ENCODE peak calls at places on chromosome 4, in four cellular contexts. V is adrenal gland, Z is right lobe of liver, L is left lung. J is an unnamed sample.

GRCh38 chr4:137819964-137820383 is 287.7 kb upstream of the PCDH18 start:
- DNase-seq in V (no peak), Z (no peak), L (no peak), J (no peak)

GRCh38 chr4:151854731-151855130 is 93.9 kb upstream of the GATB start:
- DNase-seq in V (no peak), Z (no peak), L (no peak), J (no peak)

GRCh38 chr4:138535316-138535715 is 293.2 kb upstream of the SLC7A11 start:
- DNase-seq in V (no peak), Z (no peak), L (no peak), J (no peak)

GRCh38 chr4:99816611-99817309 is at the start of gene DAPP1:
- DNase-seq in V (peak; percentile 33), Z (peak; percentile 60), L (peak; percentile 66), J (peak; percentile 64)

GRCh38 chr4:185721190-185721948 is 90.6 kb downstream of the SORBS2 start:
- DNase-seq in V (no peak), Z (no peak), L (no peak), J (no peak)

GRCh38 chr4:166045457-166045856 is 172.4 kb downstream of the TLL1 start:
- DNase-seq in V (no peak), Z (no peak), L (no peak), J (no peak)

GRCh38 chr4:65737672-65738071 is 67.4 kb upstream of the EPHA5 start:
- DNase-seq in V (no peak), Z (no peak), L (no peak), J (no peak)

GRCh38 chr4:94165256-94165655 is 42.4 kb upstream of the SMARCAD1 start:
- DNase-seq in V (no peak), Z (no peak), L (no peak), J (no peak)

GRCh38 chr4:99679204-99679603 is 21.6 kb upstream of the C4orf54 start:
- DNase-seq in V (peak; percentile 63), Z (peak; percentile 86), L (no peak), J (no peak)

GRCh38 chr4:80840396-80840795 is 190.1 kb upstream of the BMP3 start:
- DNase-seq in V (no peak), Z (no peak), L (no peak), J (no peak)

GRCh38 chr4:83616252-83616651 is 80.3 kb downstream of the GPAT3 start:
- DNase-seq in V (no peak), Z (no peak), L (no peak), J (no peak)

GRCh38 chr4:185589067-185589844 is 53.9 kb upstream of the PDLIM3 start:
- DNase-seq in V (no peak), Z (no peak), L (no peak), J (no peak)

GRCh38 chr4:142040043-142040442 is 403.7 kb downstream of the IL15 start:
- DNase-seq in V (no peak), Z (no peak), L (no peak), J (no peak)

GRCh38 chr4:107825072-107825789 is 499 bp downstream of the SGMS2 start:
- DNase-seq in V (peak; percentile 55), Z (no peak), L (peak; percentile 63), J (peak; percentile 77)

GRCh38 chr4:109908741-109909140 is 3.9 kb upstream of the EGF start:
- DNase-seq in V (no peak), Z (no peak), L (no peak), J (no peak)

GRCh38 chr4:11765849-11766453 is 337.3 kb upstream of the HS3ST1 start:
- DNase-seq in V (peak; percentile 45), Z (no peak), L (no peak), J (no peak)

GRCh38 chr4:123555500-123556273 is 159.1 kb downstream of the SPRY1 start:
- DNase-seq in V (peak; percentile 81), Z (peak; percentile 92), L (peak; percentile 86), J (peak; percentile 92)

GRCh38 chr4:153465922-153466636 is at the start of gene TMEM131L:
- DNase-seq in V (peak; percentile 62), Z (peak; percentile 93), L (peak; percentile 78), J (peak; percentile 67)
- TF ChIP-seq CTCF in V (peak; percentile 17), Z (peak; percentile 37), L (no peak), J (peak; percentile 32)

GRCh38 chr4:56908206-56909082 is 744 bp downstream of the REST start:
- DNase-seq in V (peak; percentile 67), Z (peak; percentile 83), L (peak; percentile 77), J (peak; percentile 83)
- H3K4me1 ChIP-seq in V (peaks cover 3% of the 10 kb centered on the region), Z (peaks cover 17% of the 10 kb centered on the region), L (peaks cover 48% of the 10 kb centered on the region), J (peaks cover 25% of the 10 kb centered on the region)

DNA sequence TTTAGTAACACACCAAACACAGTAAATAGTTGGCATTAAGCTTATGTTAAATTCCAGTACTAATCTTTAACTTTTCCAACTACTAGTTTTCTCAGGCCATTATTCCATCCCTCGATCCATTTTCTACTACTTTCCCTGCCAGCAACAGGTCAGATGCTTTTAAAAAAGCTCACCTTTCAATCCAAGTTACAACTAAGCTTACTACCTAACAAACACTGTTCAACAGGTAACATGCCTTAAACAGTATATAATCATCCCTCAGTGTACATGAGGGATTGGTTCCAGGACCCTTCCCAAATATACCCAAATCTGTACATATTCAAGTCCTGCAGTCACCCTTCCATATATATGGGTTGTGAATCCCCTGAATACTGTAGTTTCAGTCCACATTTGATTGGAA is 5.5 kb downstream of the CCNA2 start:
- DNase-seq in V (no peak), Z (no peak), L (no peak), J (no peak)
- H3K36me3 ChIP-seq in V (no peaks in the 10 kb centered on the region), Z (peaks cover 21% of the 10 kb centered on the region), L (no peaks in the 10 kb centered on the region), J (peaks cover 57% of the 10 kb centered on the region)

GRCh38 chr4:69154021-69154420 is 57.7 kb downstream of the UGT2B7 start:
- DNase-seq in V (no peak), Z (no peak), L (no peak), J (no peak)

DNA sequence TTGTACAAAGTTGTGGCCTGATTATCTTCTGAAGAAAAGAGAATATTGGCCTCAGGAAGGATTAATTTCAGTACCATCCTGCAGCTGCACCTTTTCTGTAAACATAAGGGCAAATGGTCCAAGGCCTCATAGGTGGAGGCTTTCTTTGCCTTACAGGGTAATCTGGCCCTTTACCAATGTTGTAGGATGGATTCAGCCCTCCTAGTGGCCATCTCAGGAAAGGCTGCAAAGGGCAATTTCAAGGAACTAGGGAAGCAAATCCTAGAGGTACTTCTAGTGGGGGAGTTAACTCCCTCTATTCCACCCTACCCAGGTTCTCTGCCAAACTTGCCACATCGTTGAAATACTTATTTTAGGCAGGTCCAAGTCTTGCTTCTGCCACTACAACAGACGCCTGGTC is 57.6 kb downstream of the UGT2B11 start:
- DNase-seq in V (no peak), Z (no peak), L (no peak), J (no peak)
- TF ChIP-seq CTCF in V (no peak), Z (peak; percentile 41), L (no peak), J (no peak)

GRCh38 chr4:1241936-1242505 is 6.9 kb downstream of the CTBP1 start:
- DNase-seq in V (peak; percentile 21), Z (no peak), L (peak; percentile 27), J (peak; percentile 40)
- H3K4me1 ChIP-seq in V (peaks cover 13% of the 10 kb centered on the region), Z (peaks cover 54% of the 10 kb centered on the region), L (peaks cover 58% of the 10 kb centered on the region), J (peaks cover 15% of the 10 kb centered on the region)

GRCh38 chr4:24570172-24570571 is 14.2 kb downstream of the DHX15 start:
- DNase-seq in V (no peak), Z (no peak), L (no peak), J (no peak)
- H3K36me3 ChIP-seq in V (no peaks in the 10 kb centered on the region), Z (peaks cover under 1% of the 10 kb centered on the region), L (no peaks in the 10 kb centered on the region), J (peaks cover 10% of the 10 kb centered on the region)

DNA sequence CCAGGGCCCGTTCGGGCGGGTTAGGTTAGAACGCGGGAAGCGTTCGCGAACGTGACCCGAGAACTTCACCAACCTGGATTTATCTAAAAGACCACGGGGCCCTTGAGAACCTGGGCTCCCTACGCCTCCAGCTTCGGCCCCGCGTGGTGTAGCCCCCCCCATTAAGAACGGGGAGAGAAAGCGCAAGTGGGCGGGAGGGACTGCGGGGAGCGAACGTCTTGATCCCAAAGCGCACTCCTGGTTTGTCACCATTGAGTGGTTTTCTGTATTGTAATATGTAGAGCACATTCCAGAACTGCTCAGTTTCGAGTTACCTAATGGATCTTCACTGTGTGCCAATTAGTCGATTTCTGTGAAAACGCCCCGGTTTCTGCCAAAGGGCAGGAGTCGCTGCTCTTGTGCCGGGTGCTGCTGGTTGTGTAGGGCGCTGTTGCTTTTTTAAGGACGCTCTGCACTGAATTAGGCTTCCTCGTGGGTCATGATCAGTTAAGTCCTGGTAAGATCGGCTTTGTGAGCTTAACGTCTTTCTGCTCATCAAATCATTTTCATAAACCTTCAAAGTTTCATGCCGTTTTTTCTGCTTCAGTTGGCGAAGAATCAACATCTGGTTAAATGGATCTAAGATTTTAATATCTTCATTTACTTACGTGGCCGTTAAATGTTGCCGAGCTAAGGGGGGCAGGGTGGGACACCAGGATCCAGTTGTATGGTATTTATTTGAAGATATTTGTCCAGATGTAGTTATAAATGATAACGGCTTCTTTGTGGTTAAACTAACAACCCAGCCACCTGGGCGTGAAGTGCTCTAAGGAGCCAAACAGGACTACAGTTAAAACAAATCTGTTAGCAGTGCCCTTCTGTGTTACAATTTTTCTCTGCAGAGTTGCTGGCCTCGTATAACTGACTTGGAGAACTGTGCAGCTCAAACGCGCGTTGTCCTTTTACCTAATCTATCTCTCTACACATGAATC is 808 bp downstream of the MND1 start:
- DNase-seq in V (peak; percentile 42), Z (peak; percentile 73), L (peak; percentile 38), J (peak; percentile 72)
- TF ChIP-seq CTCF in V (no peak), Z (no peak), L (no peak), J (no peak)

GRCh38 chr4:7436256-7436655 is 1.5 kb upstream of the PSAPL1 start:
- DNase-seq in V (no peak), Z (no peak), L (no peak), J (no peak)
- H3K4me1 ChIP-seq in V (no peaks in the 10 kb centered on the region), Z (no peaks in the 10 kb centered on the region), L (peaks cover 5% of the 10 kb centered on the region), J (no peaks in the 10 kb centered on the region)

GRCh38 chr4:2650276-2650675 is 105.9 kb downstream of the TNIP2 start:
- DNase-seq in V (no peak), Z (no peak), L (no peak), J (no peak)
- H3K36me3 ChIP-seq in V (no peaks in the 10 kb centered on the region), Z (peaks cover 12% of the 10 kb centered on the region), L (peaks cover 6% of the 10 kb centered on the region), J (peaks cover 59% of the 10 kb centered on the region)

J was measured in tibial artery.